ENCODE peak calls at places on chromosomes 7 and 10, in six cellular contexts. One of them, this sample, is unnamed.

GRCh38 chr7:137990251-137990901 is 11.5 kb downstream of the CREB3L2 start:
- DNase-seq in A549: no peak
- DNase-seq in naive thymus-derived CD8-positive, alpha-beta T cell: no peak
- DNase-seq in mesendoderm: no peak
- DNase-seq in stimulated activated effector memory CD8-positive, alpha-beta T cell treated with anti-CD3 and anti-CD28 coated beads, Interleukin-12 subunit alpha, Interleukin-12 subunit beta, amount 100 ng/mL, for 72 hours: no peak
- DNase-seq in stimulated activated CD4-positive, alpha-beta T cell treated with anti-CD3 and anti-CD28 coated beads, Interleukin-15, amount 100 ng/mL, for 1 hour: no peak
- DNase-seq in this sample: no peak

GRCh38 chr7:22576941-22577927 is 77.2 kb upstream of the STEAP1B start:
- DNase-seq in A549: peak
- DNase-seq in naive thymus-derived CD8-positive, alpha-beta T cell: no peak
- DNase-seq in mesendoderm: no peak
- DNase-seq in stimulated activated effector memory CD8-positive, alpha-beta T cell treated with anti-CD3 and anti-CD28 coated beads, Interleukin-12 subunit alpha, Interleukin-12 subunit beta, amount 100 ng/mL, for 72 hours: no peak
- DNase-seq in stimulated activated CD4-positive, alpha-beta T cell treated with anti-CD3 and anti-CD28 coated beads, Interleukin-15, amount 100 ng/mL, for 1 hour: no peak
- DNase-seq in this sample: no peak

GRCh38 chr7:4682621-4683042 is 537 bp downstream of the FOXK1 start:
- DNase-seq in A549: peak
- DNase-seq in naive thymus-derived CD8-positive, alpha-beta T cell: peak
- DNase-seq in mesendoderm: peak
- DNase-seq in stimulated activated effector memory CD8-positive, alpha-beta T cell treated with anti-CD3 and anti-CD28 coated beads, Interleukin-12 subunit alpha, Interleukin-12 subunit beta, amount 100 ng/mL, for 72 hours: peak
- DNase-seq in stimulated activated CD4-positive, alpha-beta T cell treated with anti-CD3 and anti-CD28 coated beads, Interleukin-15, amount 100 ng/mL, for 1 hour: peak
- DNase-seq in this sample: peak

GRCh38 chr10:77049146-77049545 is 588.5 kb downstream of the KCNMA1 start:
- DNase-seq in A549: no peak
- DNase-seq in naive thymus-derived CD8-positive, alpha-beta T cell: no peak
- DNase-seq in mesendoderm: no peak
- DNase-seq in stimulated activated effector memory CD8-positive, alpha-beta T cell treated with anti-CD3 and anti-CD28 coated beads, Interleukin-12 subunit alpha, Interleukin-12 subunit beta, amount 100 ng/mL, for 72 hours: no peak
- DNase-seq in stimulated activated CD4-positive, alpha-beta T cell treated with anti-CD3 and anti-CD28 coated beads, Interleukin-15, amount 100 ng/mL, for 1 hour: no peak
- DNase-seq in this sample: no peak

GRCh38 chr10:108388716-108389115 is 1224.2 kb upstream of the SORCS1 start:
- DNase-seq in A549: no peak
- DNase-seq in naive thymus-derived CD8-positive, alpha-beta T cell: no peak
- DNase-seq in mesendoderm: no peak
- DNase-seq in stimulated activated effector memory CD8-positive, alpha-beta T cell treated with anti-CD3 and anti-CD28 coated beads, Interleukin-12 subunit alpha, Interleukin-12 subunit beta, amount 100 ng/mL, for 72 hours: no peak
- DNase-seq in stimulated activated CD4-positive, alpha-beta T cell treated with anti-CD3 and anti-CD28 coated beads, Interleukin-15, amount 100 ng/mL, for 1 hour: no peak
- DNase-seq in this sample: no peak

GRCh38 chr7:3482147-3482921 is 181.3 kb downstream of the SDK1 start:
- DNase-seq in A549: peak
- DNase-seq in naive thymus-derived CD8-positive, alpha-beta T cell: no peak
- DNase-seq in mesendoderm: peak
- DNase-seq in stimulated activated effector memory CD8-positive, alpha-beta T cell treated with anti-CD3 and anti-CD28 coated beads, Interleukin-12 subunit alpha, Interleukin-12 subunit beta, amount 100 ng/mL, for 72 hours: no peak
- DNase-seq in stimulated activated CD4-positive, alpha-beta T cell treated with anti-CD3 and anti-CD28 coated beads, Interleukin-15, amount 100 ng/mL, for 1 hour: no peak
- DNase-seq in this sample: no peak

GRCh38 chr10:43035785-43036184 is 41.1 kb upstream of the RET start:
- DNase-seq in A549: no peak
- DNase-seq in naive thymus-derived CD8-positive, alpha-beta T cell: no peak
- DNase-seq in mesendoderm: no peak
- DNase-seq in stimulated activated effector memory CD8-positive, alpha-beta T cell treated with anti-CD3 and anti-CD28 coated beads, Interleukin-12 subunit alpha, Interleukin-12 subunit beta, amount 100 ng/mL, for 72 hours: no peak
- DNase-seq in stimulated activated CD4-positive, alpha-beta T cell treated with anti-CD3 and anti-CD28 coated beads, Interleukin-15, amount 100 ng/mL, for 1 hour: no peak
- DNase-seq in this sample: no peak

GRCh38 chr7:83791737-83792136 is 142.8 kb upstream of the SEMA3E start:
- DNase-seq in A549: peak
- DNase-seq in naive thymus-derived CD8-positive, alpha-beta T cell: no peak
- DNase-seq in mesendoderm: peak
- DNase-seq in stimulated activated effector memory CD8-positive, alpha-beta T cell treated with anti-CD3 and anti-CD28 coated beads, Interleukin-12 subunit alpha, Interleukin-12 subunit beta, amount 100 ng/mL, for 72 hours: no peak
- DNase-seq in stimulated activated CD4-positive, alpha-beta T cell treated with anti-CD3 and anti-CD28 coated beads, Interleukin-15, amount 100 ng/mL, for 1 hour: no peak
- DNase-seq in this sample: no peak

GRCh38 chr7:30938435-30939316 is 25.1 kb upstream of the GHRHR start:
- DNase-seq in A549: peak
- DNase-seq in naive thymus-derived CD8-positive, alpha-beta T cell: peak
- DNase-seq in mesendoderm: peak
- DNase-seq in stimulated activated effector memory CD8-positive, alpha-beta T cell treated with anti-CD3 and anti-CD28 coated beads, Interleukin-12 subunit alpha, Interleukin-12 subunit beta, amount 100 ng/mL, for 72 hours: peak
- DNase-seq in stimulated activated CD4-positive, alpha-beta T cell treated with anti-CD3 and anti-CD28 coated beads, Interleukin-15, amount 100 ng/mL, for 1 hour: peak
- DNase-seq in this sample: peak

GRCh38 chr10:546971-547590 is 142.4 kb downstream of the DIP2C start:
- DNase-seq in A549: no peak
- DNase-seq in naive thymus-derived CD8-positive, alpha-beta T cell: no peak
- DNase-seq in mesendoderm: peak
- DNase-seq in stimulated activated effector memory CD8-positive, alpha-beta T cell treated with anti-CD3 and anti-CD28 coated beads, Interleukin-12 subunit alpha, Interleukin-12 subunit beta, amount 100 ng/mL, for 72 hours: no peak
- DNase-seq in stimulated activated CD4-positive, alpha-beta T cell treated with anti-CD3 and anti-CD28 coated beads, Interleukin-15, amount 100 ng/mL, for 1 hour: no peak
- DNase-seq in this sample: no peak

This sample was measured in K562.